ENCODE peak calls at places on chromosomes 7 and 10, in ten cellular contexts. C is neural crest cell; M is AG04450; S is Panc1; X is neuronal stem cell; J is cerebellum; L is H7; G is naive B cell; I is stimulated activated CD4-positive, alpha-beta T cell treated with anti-CD3 and anti-CD28 coated beads, Interleukin-1b, Interleukin-23, amount 100 ng/mL, for 1 hour; Q is mucosa of gallbladder. N is an unnamed sample.

GRCh38 chr10:118965636-118966035 is 63.9 kb upstream of the NANOS1 start:
- DNase-seq in G (no peak), I (no peak), X (no peak), C (no peak), J (peak; percentile 87), L (no peak), Q (no peak), M (no peak), S (no peak), N (no peak)

GRCh38 chr10:71486465-71487114 is 89.9 kb downstream of the CDH23 start:
- DNase-seq in J (no peak), C (peak; percentile 74), G (no peak), I (no peak), S (peak; percentile 4), X (peak; percentile 61), Q (peak; percentile 51), M (no peak), L (peak; percentile 90), N (no peak)

GRCh38 chr10:62278461-62278910 is 9.8 kb upstream of the RTKN2 start:
- DNase-seq in Q (no peak), S (no peak), M (no peak), G (no peak), I (no peak), L (no peak), J (no peak), X (no peak), C (no peak), N (peak; percentile 3)

GRCh38 chr7:106978425-106979386 is 65.8 kb upstream of the PRKAR2B start:
- DNase-seq in X (no peak), J (no peak), Q (no peak), C (no peak), G (no peak), L (no peak), I (no peak), M (no peak), S (no peak), N (no peak)

GRCh38 chr10:58981051-58981450 is 195.4 kb upstream of the PHYHIPL start:
- DNase-seq in S (no peak), Q (no peak), M (no peak), X (no peak), G (no peak), C (no peak), J (no peak), I (no peak), L (no peak), N (no peak)

GRCh38 chr10:121070671-121071070 is 219.5 kb downstream of the WDR11 start:
- DNase-seq in I (no peak), Q (no peak), G (no peak), C (no peak), X (no peak), J (no peak), M (no peak), S (no peak), L (no peak), N (no peak)

GRCh38 chr7:137885623-137886022 is 38.8 kb upstream of the DGKI start:
- DNase-seq in J (no peak), G (no peak), I (no peak), L (peak; percentile 15), S (no peak), Q (no peak), C (no peak), M (no peak), X (no peak), N (no peak)

GRCh38 chr10:63976538-63976937 is 455.3 kb downstream of the REEP3 start:
- DNase-seq in I (no peak), J (no peak), Q (peak; percentile 47), X (peak; percentile 29), G (no peak), L (peak; percentile 60), M (no peak), S (peak; percentile 10), C (peak; percentile 51), N (no peak)

GRCh38 chr10:49528977-49529506 is 9.9 kb downstream of the ERCC6 start:
- DNase-seq in M (no peak), J (no peak), G (no peak), C (no peak), I (no peak), S (no peak), L (no peak), X (no peak), Q (no peak), N (no peak)